ENCODE peak calls at places on chromosomes 5 and 9, in nine cellular contexts. W, O, Z, G, E, F, T, X and H are unnamed samples.
A peak's percentile ranks its signal among the peaks of the same experiment; 100 is the strongest.

GRCh38 chr5:116922532-116922931 is 347.9 kb upstream of the SEMA6A start:
- DNase-seq in W (no peak), O (no peak), Z (no peak), G (no peak), E (no peak), F (no peak), T (no peak), X (no peak), H (no peak)

GRCh38 chr9:137435381-137435891 is 5.7 kb downstream of the ENTPD8 start:
- DNase-seq in W (no peak), O (no peak), Z (no peak), G (no peak), E (no peak), F (no peak), T (peak; percentile 59), X (peak; percentile 80), H (no peak)

GRCh38 chr9:121706149-121706548 is 54.7 kb downstream of the DAB2IP start:
- DNase-seq in W (no peak), O (no peak), Z (no peak), G (no peak), E (no peak), F (no peak), T (no peak), X (no peak), H (no peak)

GRCh38 chr5:33816791-33817190 is 75.0 kb downstream of the ADAMTS12 start:
- DNase-seq in W (no peak), O (no peak), Z (no peak), G (no peak), E (no peak), F (no peak), T (no peak), X (no peak), H (no peak)

GRCh38 chr9:104027295-104027694 is 66.8 kb upstream of the SMC2 start:
- DNase-seq in W (no peak), O (no peak), Z (no peak), G (no peak), E (no peak), F (no peak), T (no peak), X (no peak), H (no peak)

GRCh38 chr5:171633776-171634470 is 151.7 kb upstream of the SMIM23 start:
- DNase-seq in W (no peak), O (no peak), Z (no peak), G (no peak), E (no peak), F (no peak), T (no peak), X (no peak), H (no peak)

GRCh38 chr9:89436963-89437625 is 60.8 kb downstream of the SEMA4D start:
- DNase-seq in W (no peak), O (peak; percentile 57), Z (no peak), G (peak; percentile 84), E (no peak), F (no peak), T (peak; percentile 82), X (peak; percentile 93), H (no peak)

GRCh38 chr9:131287366-131287765 is 2.2 kb upstream of the PLPP7 start:
- DNase-seq in W (peak; percentile 66), O (no peak), Z (no peak), G (no peak), E (no peak), F (no peak), T (no peak), X (no peak), H (no peak)

GRCh38 chr9:98980291-98980690 is 36.6 kb downstream of the COL15A1 start:
- DNase-seq in W (no peak), O (no peak), Z (no peak), G (no peak), E (no peak), F (no peak), T (no peak), X (no peak), H (no peak)

GRCh38 chr9:90795084-90795483 is 6.5 kb upstream of the SYK start:
- DNase-seq in W (no peak), O (no peak), Z (no peak), G (no peak), E (no peak), F (no peak), T (no peak), X (no peak), H (no peak)

GRCh38 chr5:146441896-146442295 is 5.2 kb upstream of the TCERG1 start:
- DNase-seq in W (no peak), O (no peak), Z (no peak), G (no peak), E (no peak), F (no peak), T (no peak), X (no peak), H (no peak)

GRCh38 chr5:172890659-172891058 is 56.6 kb downstream of the ERGIC1 start:
- DNase-seq in W (no peak), O (no peak), Z (no peak), G (no peak), E (no peak), F (no peak), T (no peak), X (no peak), H (no peak)

GRCh38 chr5:32100230-32100629 is 73.9 kb downstream of the GOLPH3 start:
- DNase-seq in W (no peak), O (peak; percentile 32), Z (no peak), G (no peak), E (peak; percentile 56), F (no peak), T (no peak), X (no peak), H (no peak)

GRCh38 chr9:137070906-137071275 is 534 bp upstream of the SAPCD2 start:
- DNase-seq in W (no peak), O (no peak), Z (no peak), G (no peak), E (peak; percentile 77), F (no peak), T (no peak), X (peak; percentile 92), H (no peak)

GRCh38 chr9:13412323-13412722 is 132.8 kb upstream of the MPDZ start:
- DNase-seq in W (no peak), O (no peak), Z (no peak), G (no peak), E (no peak), F (no peak), T (no peak), X (no peak), H (no peak)

GRCh38 chr5:66306844-66307315 is 162.8 kb downstream of the SREK1 start:
- DNase-seq in W (no peak), O (no peak), Z (no peak), G (no peak), E (no peak), F (no peak), T (no peak), X (no peak), H (no peak)
- H3K27ac ChIP-seq in W (no peak overlapping the region), O (no peak overlapping the region), Z (no peak overlapping the region), G (no peak overlapping the region), E (no peak overlapping the region), F (no peak overlapping the region), T (no peak overlapping the region), X (no peak overlapping the region), H (no peak overlapping the region)

GRCh38 chr5:159102294-159102934 is 2.7 kb upstream of the EBF1 start:
- DNase-seq in W (no peak), O (no peak), Z (no peak), G (no peak), E (no peak), F (no peak), T (no peak), X (no peak), H (no peak)

GRCh38 chr5:159100928-159101646 is 1.4 kb upstream of the EBF1 start:
- DNase-seq in W (no peak), O (no peak), Z (no peak), G (no peak), E (no peak), F (no peak), T (no peak), X (no peak), H (no peak)

GRCh38 chr5:159100022-159100927 is 559 bp upstream of the EBF1 start:
- DNase-seq in W (peak; percentile 81), O (peak; percentile 94), Z (peak; percentile 95), G (peak; percentile 79), E (peak; percentile 94), F (peak; percentile 97), T (peak; percentile 89), X (peak; percentile 97), H (peak; percentile 63)

GRCh38 chr5:159103086-159103485 is 3.4 kb upstream of the EBF1 start:
- DNase-seq in W (no peak), O (no peak), Z (no peak), G (no peak), E (no peak), F (no peak), T (no peak), X (no peak), H (no peak)

GRCh38 chr5:159101689-159102088 is 2.0 kb upstream of the EBF1 start:
- DNase-seq in W (peak; percentile 19), O (no peak), Z (no peak), G (no peak), E (no peak), F (no peak), T (no peak), X (no peak), H (no peak)
- H3K4me1 ChIP-seq in W (peaks cover 5% of the 10 kb centered on the region), O (peaks cover 13% of the 10 kb centered on the region), Z (peaks cover 14% of the 10 kb centered on the region), G (peaks cover 36% of the 10 kb centered on the region), E (peaks cover 5% of the 10 kb centered on the region), F (peaks cover 14% of the 10 kb centered on the region), T (peaks cover 26% of the 10 kb centered on the region), X (peaks cover 13% of the 10 kb centered on the region), H (peaks cover 25% of the 10 kb centered on the region)

GRCh38 chr5:150295172-150295611 is 5.6 kb upstream of the CAMK2A start:
- DNase-seq in W (no peak), O (peak; percentile 72), Z (no peak), G (peak; percentile 43), E (no peak), F (peak; percentile 63), T (peak; percentile 69), X (peak; percentile 75), H (no peak)
- H3K27ac ChIP-seq in W (no peak overlapping the region), O (no peak overlapping the region), Z (no peak overlapping the region), G (no peak overlapping the region), E (no peak overlapping the region), F (no peak overlapping the region), T (no peak overlapping the region), X (no peak overlapping the region), H (no peak overlapping the region)

DNA sequence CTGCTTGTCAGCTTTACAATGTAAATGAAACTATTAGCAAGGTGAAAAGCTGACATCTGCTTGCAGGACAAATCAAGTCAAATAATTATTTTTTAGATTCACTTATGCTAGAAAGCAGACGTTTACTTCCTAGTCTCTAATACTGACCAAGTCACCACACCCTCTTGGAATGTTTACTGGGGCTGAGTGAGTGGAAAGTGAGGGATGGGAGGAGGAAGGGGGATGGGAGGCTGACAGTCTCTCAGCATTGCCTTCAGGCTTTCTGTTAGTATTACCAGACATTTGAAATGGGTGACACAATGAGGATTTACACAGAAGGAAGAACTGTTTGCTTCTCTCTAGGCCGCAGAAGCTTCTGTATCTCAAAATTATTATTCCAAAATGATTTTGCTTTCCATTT is 232.7 kb upstream of the ZNF608 start:
- DNase-seq in W (no peak), O (peak; percentile 68), Z (no peak), G (no peak), E (peak; percentile 46), F (no peak), T (no peak), X (no peak), H (no peak)
- H3K4me1 ChIP-seq in W (no peaks in the 10 kb centered on the region), O (peaks cover 16% of the 10 kb centered on the region), Z (peaks cover 24% of the 10 kb centered on the region), G (peaks cover 7% of the 10 kb centered on the region), E (peaks cover 3% of the 10 kb centered on the region), F (no peaks in the 10 kb centered on the region), T (peaks cover 4% of the 10 kb centered on the region), X (peaks cover 4% of the 10 kb centered on the region), H (no peaks in the 10 kb centered on the region)